ENCODE peak calls at places on chromosomes 13 and 19, in five cellular contexts. P is HCT116, J is GM23338, R is HL-60, K is GM12878. F is an unnamed sample.

GRCh38 chr13:48790996-48791395 is 137.3 kb downstream of the CYSLTR2 start:
- DNase-seq in K (no peak), J (no peak), R (no peak), P (no peak), F (no peak)

GRCh38 chr13:48505597-48506091 is 27.2 kb downstream of the RCBTB2 start:
- DNase-seq in J (no peak), K (peak), R (peak), P (no peak), F (no peak)

GRCh38 chr19:41882568-41883462 is at the start of gene ARHGEF1:
- DNase-seq in P (no peak), K (no peak), J (peak), R (peak), F (no peak)

GRCh38 chr19:18373892-18374629 is 11.9 kb upstream of the GDF15 start:
- DNase-seq in P (peak), J (peak), K (peak), R (peak), F (no peak)

GRCh38 chr19:55160128-55160985 is 2.8 kb upstream of the TNNI3 start:
- DNase-seq in P (peak), K (peak), R (peak), J (peak), F (no peak)

GRCh38 chr13:80458546-80458945 is 117.6 kb upstream of the SPRY2 start:
- DNase-seq in R (no peak), K (no peak), J (no peak), P (no peak), F (no peak)

GRCh38 chr13:40064723-40065122 is 409.3 kb downstream of the COG6 start:
- DNase-seq in R (no peak), P (no peak), J (no peak), K (no peak), F (peak)

GRCh38 chr13:99199541-99200432 is 867 bp upstream of the UBAC2 start:
- DNase-seq in P (no peak), R (no peak), J (no peak), K (no peak), F (no peak)

GRCh38 chr13:76014618-76015315 is 378.6 kb downstream of the LMO7 start:
- DNase-seq in P (no peak), K (no peak), R (no peak), J (no peak), F (no peak)

GRCh38 chr13:35630551-35631275 is 154.2 kb upstream of the MAB21L1 start:
- DNase-seq in J (peak), P (peak), R (peak), K (no peak), F (no peak)

GRCh38 chr13:42354246-42355117 is 82.5 kb downstream of the AKAP11 start:
- DNase-seq in J (peak), K (peak), R (no peak), P (no peak), F (peak)

GRCh38 chr19:15374796-15375440 is 4.7 kb downstream of the AKAP8 start:
- DNase-seq in K (no peak), R (no peak), P (no peak), J (no peak), F (no peak)
- TF ChIP-seq POLR2AphosphoS5 in K (no peak), R (no peak), P (no peak), J (no peak), F (no peak)

DNA sequence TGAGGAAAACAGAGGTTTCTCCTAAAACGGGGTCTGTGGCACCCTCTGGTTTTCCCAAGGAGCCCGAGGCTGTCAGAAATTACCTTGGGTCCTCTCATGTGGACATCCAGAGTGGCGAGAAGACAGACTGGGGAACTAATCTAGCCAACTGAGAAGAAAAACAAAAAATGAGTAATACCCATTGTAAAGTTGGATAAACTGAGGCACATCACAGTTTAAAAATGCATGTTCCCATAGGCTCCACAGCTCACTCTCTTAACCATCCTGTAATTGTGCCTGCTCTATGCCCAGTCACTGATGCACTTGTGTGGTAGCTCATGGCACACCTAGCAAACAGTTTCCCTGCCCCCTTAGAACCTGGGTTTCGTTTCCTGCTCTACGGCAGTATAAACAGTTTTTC is 15.2 kb upstream of the UPF3A start:
- DNase-seq in K (no peak), J (no peak), P (no peak), R (no peak), F (no peak)
- H3K27ac ChIP-seq in K (no peak), J (no peak), P (no peak), R (no peak), F (no peak)

DNA sequence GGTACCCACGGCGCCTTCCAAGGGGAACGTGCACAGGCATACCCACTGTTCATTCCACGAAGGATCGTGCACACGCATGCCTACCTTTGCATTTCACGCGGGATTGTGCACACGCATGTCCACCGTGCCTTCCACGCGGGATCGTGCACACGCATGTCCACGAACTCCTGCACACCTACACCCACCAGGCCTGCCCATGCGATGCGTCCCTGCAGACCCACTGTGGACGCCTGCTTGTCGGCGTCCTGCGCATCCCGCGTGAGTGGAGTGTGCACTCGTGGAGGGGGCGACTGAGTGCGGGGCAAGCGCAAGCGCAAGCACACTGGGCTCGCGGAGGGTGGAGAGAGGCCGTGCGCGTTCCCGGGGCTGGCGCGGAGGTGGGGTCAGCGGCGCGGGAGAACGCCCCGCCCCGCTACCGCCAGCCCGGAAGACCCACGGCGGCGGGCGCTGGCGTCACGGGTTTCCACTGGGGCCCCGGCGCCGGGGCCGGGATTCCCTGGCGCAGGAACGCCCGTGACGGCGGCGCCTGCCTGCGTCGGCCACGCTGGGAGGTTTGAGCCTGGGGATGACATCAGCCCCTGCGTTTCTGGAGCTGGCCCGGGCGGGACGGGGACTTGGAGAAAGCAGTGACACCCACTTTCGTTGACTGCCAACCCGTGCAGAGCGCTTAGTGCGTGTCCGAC is 18.7 kb downstream of the GADD45B start:
- DNase-seq in K (no peak), R (peak), P (no peak), J (peak), F (no peak)
- TF ChIP-seq POLR2AphosphoS5 in K (no peak), R (no peak), P (no peak), J (no peak), F (no peak)

DNA sequence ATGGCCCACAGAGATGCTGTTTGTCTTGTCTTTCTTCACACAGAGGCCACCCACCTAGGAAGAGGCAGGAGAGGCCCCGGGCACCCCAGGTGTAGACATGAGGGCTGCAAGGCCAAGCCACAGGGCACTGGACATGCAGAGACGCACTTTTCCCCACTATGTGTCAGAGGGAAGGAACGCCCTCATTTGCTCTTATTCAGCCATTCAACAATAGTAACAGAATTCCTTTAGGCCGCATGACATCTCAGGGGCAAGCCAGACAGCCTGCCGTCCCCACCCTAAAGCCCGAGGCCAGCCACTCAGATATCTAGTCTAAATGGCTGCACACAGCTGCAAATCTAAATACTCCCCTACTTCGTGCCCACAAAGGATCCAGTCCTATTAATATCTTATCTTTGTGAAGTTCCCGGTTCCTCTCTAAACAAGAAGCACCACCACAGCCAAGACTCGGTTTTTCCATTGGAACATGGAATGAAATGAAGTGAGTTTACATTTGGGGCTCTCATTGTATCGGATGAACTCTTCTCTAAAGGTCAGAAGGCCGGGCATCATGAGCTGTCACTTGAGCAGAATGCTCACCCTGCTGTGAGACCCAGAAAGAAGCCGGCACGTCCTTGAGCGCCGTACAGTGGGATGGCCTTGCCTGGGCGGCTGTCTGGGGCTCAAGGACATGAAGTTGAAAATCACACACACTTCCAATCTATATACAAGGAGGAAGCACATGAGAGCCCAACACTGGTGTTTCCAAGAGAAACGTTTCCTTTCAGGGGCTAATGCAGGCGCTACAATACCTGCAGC is 19.7 kb downstream of the COL4A1 start:
- DNase-seq in P (no peak), J (no peak), K (no peak), R (no peak), F (no peak)
- H3K27ac ChIP-seq in P (no peak), J (no peak), K (no peak), R (no peak), F (no peak)